ENCODE peak calls at places on chromosomes 7 and 10, in nine cellular contexts. One of them, this sample, is unnamed.

GRCh38 chr10:59847888-59848287 is 58.5 kb downstream of the CCDC6 start:
- ATAC-seq in body of pancreas: no peak
- ATAC-seq in A549: no peak
- ATAC-seq in K562: no peak
- ATAC-seq in heart left ventricle: no peak
- ATAC-seq in upper lobe of left lung: no peak
- ATAC-seq in right lobe of liver: no peak
- ATAC-seq in GM12878: no peak
- ATAC-seq in HCT116: no peak
- ATAC-seq in this sample: no peak

GRCh38 chr10:114730291-114730690 is 72.2 kb upstream of the ABLIM1 start:
- ATAC-seq in body of pancreas: no peak
- ATAC-seq in A549: no peak
- ATAC-seq in K562: no peak
- ATAC-seq in heart left ventricle: no peak
- ATAC-seq in upper lobe of left lung: no peak
- ATAC-seq in right lobe of liver: no peak
- ATAC-seq in GM12878: no peak
- ATAC-seq in HCT116: no peak
- ATAC-seq in this sample: no peak

GRCh38 chr10:86218160-86218559 is 148.4 kb downstream of the GRID1 start:
- ATAC-seq in body of pancreas: no peak
- ATAC-seq in A549: no peak
- ATAC-seq in K562: no peak
- ATAC-seq in heart left ventricle: no peak
- ATAC-seq in upper lobe of left lung: no peak
- ATAC-seq in right lobe of liver: no peak
- ATAC-seq in GM12878: no peak
- ATAC-seq in HCT116: no peak
- ATAC-seq in this sample: no peak

GRCh38 chr7:91565499-91566331 is 301.5 kb downstream of the FZD1 start:
- ATAC-seq in body of pancreas: peak; percentile 77
- ATAC-seq in A549: peak; percentile 86
- ATAC-seq in K562: no peak
- ATAC-seq in heart left ventricle: no peak
- ATAC-seq in upper lobe of left lung: no peak
- ATAC-seq in right lobe of liver: peak; percentile 99
- ATAC-seq in GM12878: no peak
- ATAC-seq in HCT116: no peak
- ATAC-seq in this sample: no peak

GRCh38 chr7:100169147-100169850 is 882 bp upstream of the GAL3ST4 start:
- ATAC-seq in body of pancreas: no peak
- ATAC-seq in A549: no peak
- ATAC-seq in K562: no peak
- ATAC-seq in heart left ventricle: no peak
- ATAC-seq in upper lobe of left lung: no peak
- ATAC-seq in right lobe of liver: no peak
- ATAC-seq in GM12878: peak; percentile 47
- ATAC-seq in HCT116: no peak
- ATAC-seq in this sample: no peak

GRCh38 chr10:3784510-3785250 is at the start of gene KLF6:
- ATAC-seq in body of pancreas: peak; percentile 6
- ATAC-seq in A549: peak; percentile 9
- ATAC-seq in K562: peak; percentile 28
- ATAC-seq in heart left ventricle: no peak
- ATAC-seq in upper lobe of left lung: no peak
- ATAC-seq in right lobe of liver: peak; percentile 0
- ATAC-seq in GM12878: peak; percentile 43
- ATAC-seq in HCT116: no peak
- ATAC-seq in this sample: peak; percentile 1

GRCh38 chr10:10500941-10501340 is 516.7 kb upstream of the CELF2 start:
- ATAC-seq in body of pancreas: no peak
- ATAC-seq in A549: no peak
- ATAC-seq in K562: no peak
- ATAC-seq in heart left ventricle: no peak
- ATAC-seq in upper lobe of left lung: no peak
- ATAC-seq in right lobe of liver: no peak
- ATAC-seq in GM12878: no peak
- ATAC-seq in HCT116: no peak
- ATAC-seq in this sample: no peak

GRCh38 chr7:17878621-17879020 is 61.7 kb downstream of the SNX13 start:
- ATAC-seq in body of pancreas: no peak
- ATAC-seq in A549: no peak
- ATAC-seq in K562: no peak
- ATAC-seq in heart left ventricle: no peak
- ATAC-seq in upper lobe of left lung: no peak
- ATAC-seq in right lobe of liver: no peak
- ATAC-seq in GM12878: no peak
- ATAC-seq in HCT116: no peak
- ATAC-seq in this sample: no peak

GRCh38 chr10:96367470-96367869 is 8.7 kb upstream of the OPALIN start:
- ATAC-seq in body of pancreas: no peak
- ATAC-seq in A549: no peak
- ATAC-seq in K562: no peak
- ATAC-seq in heart left ventricle: peak; percentile 60
- ATAC-seq in upper lobe of left lung: no peak
- ATAC-seq in right lobe of liver: no peak
- ATAC-seq in GM12878: no peak
- ATAC-seq in HCT116: no peak
- ATAC-seq in this sample: no peak

GRCh38 chr7:121195859-121196588 is 132.8 kb upstream of the WNT16 start:
- ATAC-seq in body of pancreas: no peak
- ATAC-seq in A549: no peak
- ATAC-seq in K562: peak; percentile 17
- ATAC-seq in heart left ventricle: no peak
- ATAC-seq in upper lobe of left lung: no peak
- ATAC-seq in right lobe of liver: no peak
- ATAC-seq in GM12878: no peak
- ATAC-seq in HCT116: no peak
- ATAC-seq in this sample: no peak

GRCh38 chr7:157329447-157329846 is 7.4 kb upstream of the DNAJB6 start:
- ATAC-seq in body of pancreas: no peak
- ATAC-seq in A549: peak; percentile 17
- ATAC-seq in K562: peak; percentile 49
- ATAC-seq in heart left ventricle: no peak
- ATAC-seq in upper lobe of left lung: no peak
- ATAC-seq in right lobe of liver: no peak
- ATAC-seq in GM12878: no peak
- ATAC-seq in HCT116: no peak
- ATAC-seq in this sample: no peak

GRCh38 chr7:88239852-88240251 is 20.0 kb upstream of the SRI start:
- ATAC-seq in body of pancreas: no peak
- ATAC-seq in A549: no peak
- ATAC-seq in K562: no peak
- ATAC-seq in heart left ventricle: no peak
- ATAC-seq in upper lobe of left lung: no peak
- ATAC-seq in right lobe of liver: no peak
- ATAC-seq in GM12878: no peak
- ATAC-seq in HCT116: no peak
- ATAC-seq in this sample: no peak

GRCh38 chr7:139767561-139767982 is 10.2 kb downstream of the HIPK2 start:
- ATAC-seq in body of pancreas: no peak
- ATAC-seq in A549: no peak
- ATAC-seq in K562: peak; percentile 36
- ATAC-seq in heart left ventricle: no peak
- ATAC-seq in upper lobe of left lung: peak; percentile 8
- ATAC-seq in right lobe of liver: no peak
- ATAC-seq in GM12878: peak; percentile 79
- ATAC-seq in HCT116: no peak
- ATAC-seq in this sample: no peak

GRCh38 chr7:610531-611280 is 91.1 kb upstream of the PDGFA start:
- ATAC-seq in body of pancreas: peak; percentile 57
- ATAC-seq in A549: no peak
- ATAC-seq in K562: peak; percentile 94
- ATAC-seq in heart left ventricle: peak; percentile 77
- ATAC-seq in upper lobe of left lung: peak; percentile 70
- ATAC-seq in right lobe of liver: peak; percentile 87
- ATAC-seq in GM12878: peak; percentile 22
- ATAC-seq in HCT116: no peak
- ATAC-seq in this sample: peak; percentile 74

GRCh38 chr7:64533756-64534155 is 29.1 kb downstream of the ZNF680 start:
- ATAC-seq in body of pancreas: no peak
- ATAC-seq in A549: no peak
- ATAC-seq in K562: no peak
- ATAC-seq in heart left ventricle: no peak
- ATAC-seq in upper lobe of left lung: no peak
- ATAC-seq in right lobe of liver: no peak
- ATAC-seq in GM12878: no peak
- ATAC-seq in HCT116: no peak
- ATAC-seq in this sample: no peak

GRCh38 chr7:96397936-96398596 is 76.2 kb upstream of the SLC25A13 start:
- ATAC-seq in body of pancreas: no peak
- ATAC-seq in A549: no peak
- ATAC-seq in K562: peak; percentile 27
- ATAC-seq in heart left ventricle: no peak
- ATAC-seq in upper lobe of left lung: no peak
- ATAC-seq in right lobe of liver: no peak
- ATAC-seq in GM12878: no peak
- ATAC-seq in HCT116: no peak
- ATAC-seq in this sample: no peak

GRCh38 chr7:105205592-105206211 is 183.0 kb downstream of the SRPK2 start:
- ATAC-seq in body of pancreas: no peak
- ATAC-seq in A549: no peak
- ATAC-seq in K562: no peak
- ATAC-seq in heart left ventricle: no peak
- ATAC-seq in upper lobe of left lung: no peak
- ATAC-seq in right lobe of liver: no peak
- ATAC-seq in GM12878: no peak
- ATAC-seq in HCT116: no peak
- ATAC-seq in this sample: no peak

GRCh38 chr10:86047588-86047987 is 319.0 kb downstream of the GRID1 start:
- ATAC-seq in body of pancreas: no peak
- ATAC-seq in A549: no peak
- ATAC-seq in K562: no peak
- ATAC-seq in heart left ventricle: no peak
- ATAC-seq in upper lobe of left lung: no peak
- ATAC-seq in right lobe of liver: no peak
- ATAC-seq in GM12878: peak; percentile 86
- ATAC-seq in HCT116: no peak
- ATAC-seq in this sample: no peak

GRCh38 chr10:94666391-94667102 is 17.0 kb upstream of the CYP2C18 start:
- ATAC-seq in body of pancreas: no peak
- ATAC-seq in A549: no peak
- ATAC-seq in K562: no peak
- ATAC-seq in heart left ventricle: no peak
- ATAC-seq in upper lobe of left lung: no peak
- ATAC-seq in right lobe of liver: no peak
- ATAC-seq in GM12878: no peak
- ATAC-seq in HCT116: no peak
- ATAC-seq in this sample: no peak

GRCh38 chr7:31890198-31890597 is 180.0 kb downstream of the PDE1C start:
- ATAC-seq in body of pancreas: no peak
- ATAC-seq in A549: no peak
- ATAC-seq in K562: no peak
- ATAC-seq in heart left ventricle: peak; percentile 41
- ATAC-seq in upper lobe of left lung: no peak
- ATAC-seq in right lobe of liver: peak; percentile 60
- ATAC-seq in GM12878: no peak
- ATAC-seq in HCT116: no peak
- ATAC-seq in this sample: peak; percentile 57

GRCh38 chr7:99106869-99107268 is 37.0 kb downstream of the SMURF1 start:
- ATAC-seq in body of pancreas: peak; percentile 83
- ATAC-seq in A549: peak; percentile 9
- ATAC-seq in K562: no peak
- ATAC-seq in heart left ventricle: no peak
- ATAC-seq in upper lobe of left lung: no peak
- ATAC-seq in right lobe of liver: peak; percentile 71
- ATAC-seq in GM12878: peak; percentile 60
- ATAC-seq in HCT116: no peak
- ATAC-seq in this sample: no peak

DNA sequence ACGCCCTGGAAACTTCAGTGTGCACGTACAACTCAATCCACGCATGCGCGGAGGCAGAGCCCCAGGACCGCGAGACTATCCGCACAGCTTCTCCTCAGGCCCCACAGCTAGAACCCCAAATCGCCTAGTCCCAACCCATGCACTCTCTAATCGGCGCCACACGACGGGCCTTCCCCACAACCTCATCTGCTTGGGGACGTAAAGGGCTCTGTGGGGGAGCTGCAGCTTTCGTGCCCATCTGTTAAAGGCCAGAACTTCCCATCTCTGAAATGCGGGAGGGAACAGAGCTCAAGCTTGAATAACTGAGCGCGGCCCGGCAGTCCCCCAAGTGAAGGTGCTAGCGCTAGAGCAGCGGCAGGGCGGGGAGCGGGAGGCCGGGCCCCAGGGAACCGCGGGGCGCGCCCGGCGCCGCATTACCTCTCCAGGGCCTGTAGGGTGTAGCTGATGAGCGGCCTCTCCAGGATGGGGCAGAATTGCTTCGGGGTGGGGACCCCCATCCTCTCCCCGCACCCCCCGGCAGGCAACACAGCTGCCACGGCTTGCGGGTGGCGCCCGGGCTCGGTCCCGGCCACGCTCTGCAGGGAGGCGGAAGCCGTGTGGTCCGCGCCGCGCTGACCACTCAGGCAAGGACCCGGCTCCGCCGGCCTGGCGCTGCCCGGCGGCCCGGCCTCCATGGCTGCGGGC is 547 bp downstream of the CRPPA start:
- ATAC-seq in body of pancreas: peak; percentile 86
- ATAC-seq in A549: peak; percentile 96
- ATAC-seq in K562: peak; percentile 87
- ATAC-seq in heart left ventricle: peak; percentile 91
- ATAC-seq in upper lobe of left lung: peak; percentile 91
- ATAC-seq in right lobe of liver: peak; percentile 86
- ATAC-seq in GM12878: peak; percentile 84
- ATAC-seq in HCT116: peak; percentile 81
- ATAC-seq in this sample: peak; percentile 90
- TF ChIP-seq POLR2A in body of pancreas: peak; percentile 97
- TF ChIP-seq POLR2A in A549: peak; percentile 90
- TF ChIP-seq POLR2A in K562: peak; percentile 96
- TF ChIP-seq POLR2A in heart left ventricle: no peak
- TF ChIP-seq POLR2A in upper lobe of left lung: no peak
- TF ChIP-seq POLR2A in right lobe of liver: peak; percentile 90
- TF ChIP-seq POLR2A in GM12878: peak; percentile 56
- TF ChIP-seq POLR2A in HCT116: peak; percentile 80
- TF ChIP-seq POLR2A in this sample: peak; percentile 56

GRCh38 chr7:67302113-67303039 is 305.7 kb downstream of the TYW1 start:
- ATAC-seq in body of pancreas: peak; percentile 95
- ATAC-seq in A549: peak; percentile 96
- ATAC-seq in K562: peak; percentile 94
- ATAC-seq in heart left ventricle: peak; percentile 95
- ATAC-seq in upper lobe of left lung: peak; percentile 98
- ATAC-seq in right lobe of liver: peak; percentile 95
- ATAC-seq in GM12878: peak; percentile 88
- ATAC-seq in HCT116: peak; percentile 91
- ATAC-seq in this sample: peak; percentile 96
- TF ChIP-seq POLR2A in body of pancreas: peak; percentile 90
- TF ChIP-seq POLR2A in A549: peak; percentile 83
- TF ChIP-seq POLR2A in K562: peak; percentile 99
- TF ChIP-seq POLR2A in heart left ventricle: no peak
- TF ChIP-seq POLR2A in upper lobe of left lung: no peak
- TF ChIP-seq POLR2A in right lobe of liver: peak; percentile 84
- TF ChIP-seq POLR2A in GM12878: peak; percentile 96
- TF ChIP-seq POLR2A in HCT116: peak; percentile 90
- TF ChIP-seq POLR2A in this sample: peak; percentile 81

GRCh38 chr7:129825005-129825553 is 127.7 kb downstream of the UBE2H start:
- ATAC-seq in body of pancreas: peak; percentile 61
- ATAC-seq in A549: peak; percentile 87
- ATAC-seq in K562: peak; percentile 82
- ATAC-seq in heart left ventricle: peak; percentile 61
- ATAC-seq in upper lobe of left lung: peak; percentile 83
- ATAC-seq in right lobe of liver: peak; percentile 65
- ATAC-seq in GM12878: peak; percentile 80
- ATAC-seq in HCT116: peak; percentile 82
- ATAC-seq in this sample: peak; percentile 72
- TF ChIP-seq POLR2A in body of pancreas: no peak
- TF ChIP-seq POLR2A in A549: peak; percentile 20
- TF ChIP-seq POLR2A in K562: no peak
- TF ChIP-seq POLR2A in heart left ventricle: no peak
- TF ChIP-seq POLR2A in upper lobe of left lung: no peak
- TF ChIP-seq POLR2A in right lobe of liver: no peak
- TF ChIP-seq POLR2A in GM12878: no peak
- TF ChIP-seq POLR2A in HCT116: no peak
- TF ChIP-seq POLR2A in this sample: no peak

GRCh38 chr10:110843031-110843430 is 28.7 kb upstream of the PDCD4 start:
- ATAC-seq in body of pancreas: no peak
- ATAC-seq in A549: no peak
- ATAC-seq in K562: no peak
- ATAC-seq in heart left ventricle: no peak
- ATAC-seq in upper lobe of left lung: no peak
- ATAC-seq in right lobe of liver: peak; percentile 24
- ATAC-seq in GM12878: peak; percentile 74
- ATAC-seq in HCT116: no peak
- ATAC-seq in this sample: no peak
- TF ChIP-seq POLR2A in body of pancreas: no peak
- TF ChIP-seq POLR2A in A549: no peak
- TF ChIP-seq POLR2A in K562: no peak
- TF ChIP-seq POLR2A in heart left ventricle: no peak
- TF ChIP-seq POLR2A in upper lobe of left lung: no peak
- TF ChIP-seq POLR2A in right lobe of liver: no peak
- TF ChIP-seq POLR2A in GM12878: no peak
- TF ChIP-seq POLR2A in HCT116: no peak
- TF ChIP-seq POLR2A in this sample: no peak

This sample was measured in gastroesophageal sphincter.